ENCODE peak calls at places on chromosomes 7 and 10, in seven cellular contexts. Z, G, W, N, L, R and H are unnamed samples.

GRCh38 chr10:71971311-71971731 is 7.1 kb downstream of the CHST3 start:
- DNase-seq in N (no peak), L (no peak), Z (no peak), R (no peak), G (no peak), W (no peak), H (no peak)

GRCh38 chr10:128069351-128070051 is 56.7 kb downstream of the MKI67 start:
- DNase-seq in W (peak; percentile 68), L (peak; percentile 69), G (peak; percentile 58), Z (peak; percentile 64), N (peak; percentile 82), R (no peak), H (peak; percentile 85)

GRCh38 chr10:102675887-102676616 is 31.8 kb downstream of the TRIM8 start:
- DNase-seq in R (no peak), Z (peak; percentile 98), L (no peak), G (no peak), W (peak; percentile 99), N (no peak), H (no peak)

GRCh38 chr7:72435366-72435765 is 23.2 kb upstream of the CALN1 start:
- DNase-seq in L (peak; percentile 66), W (no peak), G (no peak), Z (no peak), N (no peak), R (no peak), H (no peak)

GRCh38 chr7:16810573-16810972 is 5.8 kb upstream of the AGR2 start:
- DNase-seq in N (no peak), R (no peak), L (no peak), W (no peak), G (no peak), Z (no peak), H (no peak)

GRCh38 chr10:75399461-75400162 is 2.0 kb downstream of the ZNF503 start:
- DNase-seq in L (peak; percentile 94), Z (peak; percentile 59), R (peak; percentile 41), N (peak; percentile 33), W (peak; percentile 83), G (peak; percentile 81), H (peak; percentile 55)

GRCh38 chr10:8092428-8092827 is 37.9 kb downstream of the GATA3 start:
- DNase-seq in R (no peak), G (no peak), L (no peak), Z (no peak), N (no peak), W (no peak), H (no peak)

GRCh38 chr7:155298834-155299538 is 1.3 kb downstream of the INSIG1 start:
- DNase-seq in R (peak; percentile 42), N (peak; percentile 93), W (peak; percentile 99), L (peak; percentile 98), Z (peak; percentile 96), G (peak; percentile 97), H (peak; percentile 90)

GRCh38 chr7:121395494-121395960 is 581 bp downstream of the FAM3C start:
- DNase-seq in L (no peak), R (no peak), Z (no peak), G (peak; percentile 39), N (peak; percentile 44), W (peak; percentile 27), H (peak; percentile 64)

GRCh38 chr7:148173296-148173695 is 417.3 kb upstream of the C7orf33 start:
- DNase-seq in N (no peak), Z (no peak), G (no peak), L (no peak), R (no peak), W (no peak), H (no peak)

GRCh38 chr10:70052462-70053211 is at the start of gene MACROH2A2:
- DNase-seq in R (no peak), Z (peak; percentile 59), L (peak; percentile 85), N (no peak), W (peak; percentile 80), G (peak; percentile 59), H (no peak)

GRCh38 chr7:116280803-116281202 is 70.5 kb downstream of the TES start:
- DNase-seq in N (no peak), G (no peak), Z (no peak), R (no peak), L (no peak), W (no peak), H (no peak)

GRCh38 chr10:124166431-124167125 is 73.2 kb upstream of the CHST15 start:
- DNase-seq in R (no peak), W (no peak), N (no peak), G (peak; percentile 10), L (no peak), Z (no peak), H (no peak)

GRCh38 chr10:10869592-10869991 is 148.1 kb upstream of the CELF2 start:
- DNase-seq in W (peak; percentile 32), R (no peak), Z (peak; percentile 24), L (no peak), N (no peak), G (no peak), H (no peak)

GRCh38 chr10:9305018-9305655 is 1250.6 kb downstream of the GATA3 start:
- DNase-seq in Z (peak; percentile 33), L (no peak), W (peak; percentile 23), N (no peak), R (no peak), G (no peak), H (peak; percentile 15)

GRCh38 chr10:35640951-35641429 is 1.1 kb downstream of the FZD8 start:
- DNase-seq in Z (peak; percentile 83), W (peak; percentile 90), G (peak; percentile 64), L (peak; percentile 88), N (no peak), R (peak; percentile 17), H (peak; percentile 65)

GRCh38 chr7:29281782-29282541 is 87.4 kb downstream of the CHN2 start:
- DNase-seq in Z (peak; percentile 90), N (no peak), R (no peak), L (no peak), W (no peak), G (peak; percentile 35), H (peak; percentile 17)

GRCh38 chr7:108079291-108080057 is 50.7 kb downstream of the LAMB4 start:
- DNase-seq in W (peak; percentile 89), R (no peak), N (no peak), L (no peak), G (peak; percentile 36), Z (peak; percentile 84), H (no peak)

GRCh38 chr7:92437956-92438491 is 9.3 kb upstream of the GATAD1 start:
- DNase-seq in G (no peak), L (no peak), N (no peak), Z (no peak), R (no peak), W (no peak), H (no peak)

GRCh38 chr10:121338206-121338991 is 259.8 kb downstream of the FGFR2 start:
- DNase-seq in Z (no peak), G (no peak), W (no peak), L (peak; percentile 39), N (no peak), R (no peak), H (no peak)